ENCODE peak calls at places on chromosomes 1 and 21, in six cellular contexts. I, Y, B, G, M and Q are unnamed samples. For H3K9me3, the result is how much of the 10 kb centered on the place peaks cover.

GRCh38 chr1:157004286-157004685 is 41.3 kb downstream of the ARHGEF11 start:
- DNase-seq in I (no peak), Y (no peak), B (no peak), G (no peak), M (no peak), Q (no peak)

GRCh38 chr1:234564035-234565029 is 45.6 kb downstream of the IRF2BP2 start:
- DNase-seq in I (no peak), Y (no peak), B (peak), G (no peak), M (peak), Q (no peak)

GRCh38 chr1:110339427-110340206 is 440 bp downstream of the RBM15 start:
- DNase-seq in I (peak), Y (no peak), B (peak), G (peak), M (no peak), Q (peak)

GRCh38 chr21:34189506-34189905 is 116.1 kb downstream of the MRPS6 start:
- DNase-seq in I (no peak), Y (no peak), B (no peak), G (no peak), M (no peak), Q (no peak)

GRCh38 chr1:160081261-160081936 is at the start of gene KCNJ9:
- DNase-seq in I (no peak), Y (no peak), B (peak), G (no peak), M (no peak), Q (peak)

GRCh38 chr1:165345502-165345901 is 11.0 kb downstream of the LMX1A start:
- DNase-seq in I (no peak), Y (no peak), B (no peak), G (no peak), M (no peak), Q (no peak)

GRCh38 chr1:93350322-93350721 is 4.6 kb downstream of the DR1 start:
- DNase-seq in I (no peak), Y (no peak), B (no peak), G (no peak), M (no peak), Q (no peak)

GRCh38 chr1:53582211-53583020 is 123.2 kb downstream of the DMRTB1 start:
- DNase-seq in I (no peak), Y (no peak), B (no peak), G (no peak), M (no peak), Q (no peak)

GRCh38 chr1:186958520-186958919 is 129.8 kb downstream of the PLA2G4A start:
- DNase-seq in I (no peak), Y (no peak), B (peak), G (no peak), M (no peak), Q (no peak)

GRCh38 chr1:64834734-64835133 is 89.9 kb downstream of the RAVER2 start:
- DNase-seq in I (no peak), Y (no peak), B (peak), G (no peak), M (no peak), Q (no peak)

GRCh38 chr21:40678681-40679284 is 168.2 kb downstream of the DSCAM start:
- DNase-seq in I (no peak), Y (no peak), B (no peak), G (no peak), M (no peak), Q (no peak)

GRCh38 chr1:172980456-172980855 is 70.3 kb downstream of the TNFSF18 start:
- DNase-seq in I (no peak), Y (no peak), B (peak), G (no peak), M (no peak), Q (no peak)

GRCh38 chr1:215682232-215682631 is 115.1 kb downstream of the KCTD3 start:
- DNase-seq in I (no peak), Y (no peak), B (no peak), G (no peak), M (no peak), Q (no peak)

GRCh38 chr1:112509005-112509659 is 367 bp downstream of the WNT2B start:
- DNase-seq in I (no peak), Y (no peak), B (peak), G (peak), M (no peak), Q (peak)

GRCh38 chr1:27915082-27915575 is 19.7 kb upstream of the SMPDL3B start:
- DNase-seq in I (no peak), Y (no peak), B (no peak), G (no peak), M (no peak), Q (no peak)

GRCh38 chr1:152356736-152357135 is 3.1 kb downstream of the FLG2 start:
- DNase-seq in I (no peak), Y (no peak), B (no peak), G (no peak), M (no peak), Q (no peak)
- H3K9me3 ChIP-seq in I (under half), Y (under half), B (under half), G (under half), M (under half), Q (under half)

DNA sequence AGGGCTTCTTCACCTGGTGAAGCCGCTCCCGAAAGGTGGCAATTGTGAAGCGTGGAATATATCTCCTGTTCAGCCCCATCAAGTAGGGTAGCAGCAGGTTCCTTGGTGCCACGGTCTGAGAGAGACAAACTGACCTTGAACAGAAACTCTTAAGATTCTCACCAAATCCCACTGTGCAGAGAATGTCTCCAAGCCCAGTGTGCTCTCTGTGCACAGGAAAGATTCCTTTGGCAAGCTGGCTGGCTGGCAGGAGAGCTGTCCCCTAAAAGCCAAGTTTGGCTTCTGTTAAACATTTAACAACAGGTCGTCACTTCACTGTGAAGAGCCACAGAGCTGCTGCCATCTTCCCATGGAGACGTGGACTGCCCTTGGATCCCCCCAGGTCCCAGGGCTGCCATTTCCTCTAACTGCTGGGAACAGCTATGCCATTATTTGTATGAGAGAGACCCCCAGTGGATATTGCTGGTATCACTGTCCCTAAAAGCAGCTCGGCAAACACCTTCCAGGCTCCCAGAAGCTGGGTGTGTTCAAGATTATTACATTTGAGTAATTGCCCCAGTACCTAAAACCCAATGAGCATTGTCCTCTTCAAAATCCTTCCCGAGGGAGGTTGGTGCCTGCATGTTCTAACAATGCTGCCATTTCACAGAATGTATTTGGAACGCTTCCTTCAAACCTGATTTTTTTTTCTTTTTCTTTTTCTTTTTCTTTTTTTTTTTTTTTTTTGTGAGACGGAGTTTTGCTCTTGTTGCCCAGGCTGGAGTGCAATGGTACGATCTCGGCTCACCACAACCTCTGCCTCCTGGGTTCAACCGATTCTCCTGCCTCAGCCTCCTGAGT is 71.8 kb downstream of the CD58 start:
- DNase-seq in I (peak), Y (peak), B (peak), G (peak), M (no peak), Q (peak)
- H3K4me3 ChIP-seq in I (no peak), Y (no peak), B (no peak), G (no peak), M (no peak), Q (no peak)

GRCh38 chr1:2360588-2361364 is 30.6 kb downstream of the MORN1 start:
- DNase-seq in I (no peak), Y (no peak), B (peak), G (peak), M (no peak), Q (peak)
- H3K9me3 ChIP-seq in I (under half), Y (under half), B (under half), G (under half), M (under half), Q (under half)

DNA sequence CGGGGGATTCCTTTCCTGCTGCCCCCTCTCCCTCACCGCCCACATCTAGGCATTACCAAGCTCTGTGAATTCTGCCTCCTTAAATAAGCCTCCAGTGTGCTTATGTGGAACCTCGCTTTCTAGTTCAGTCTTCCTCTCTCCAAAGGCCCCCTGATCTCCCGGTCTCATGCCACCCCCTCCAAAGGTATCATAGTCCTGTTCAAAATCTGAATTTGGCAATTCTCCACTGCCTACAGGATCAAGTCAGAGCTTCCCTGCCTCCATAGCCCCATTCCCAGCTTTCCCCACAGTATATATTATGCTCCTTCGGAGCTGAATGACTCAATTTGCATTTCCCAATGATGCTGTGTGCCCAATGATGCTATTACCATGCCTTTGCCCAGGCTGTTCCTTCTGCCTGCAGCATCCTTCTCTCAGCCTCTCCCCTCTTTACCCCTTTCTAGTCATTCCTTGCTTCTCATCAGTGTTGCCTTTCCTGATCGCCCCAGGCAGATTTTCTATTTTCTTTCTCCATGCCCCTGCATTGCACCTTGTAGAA is 1.7 kb downstream of the AZIN2 start:
- DNase-seq in I (no peak), Y (no peak), B (no peak), G (no peak), M (no peak), Q (no peak)
- H3K4me3 ChIP-seq in I (no peak), Y (no peak), B (no peak), G (no peak), M (no peak), Q (no peak)

GRCh38 chr1:230365723-230366307 is 60.3 kb downstream of the PGBD5 start:
- DNase-seq in I (no peak), Y (no peak), B (no peak), G (no peak), M (no peak), Q (no peak)

GRCh38 chr1:230370109-230370508 is 56.0 kb downstream of the PGBD5 start:
- DNase-seq in I (no peak), Y (no peak), B (no peak), G (no peak), M (no peak), Q (peak)

GRCh38 chr1:230366504-230366915 is 59.6 kb downstream of the PGBD5 start:
- DNase-seq in I (no peak), Y (no peak), B (no peak), G (no peak), M (no peak), Q (no peak)

GRCh38 chr1:230368363-230368762 is 57.8 kb downstream of the PGBD5 start:
- DNase-seq in I (no peak), Y (no peak), B (peak), G (no peak), M (no peak), Q (no peak)

GRCh38 chr1:230368871-230369270 is 57.3 kb downstream of the PGBD5 start:
- DNase-seq in I (no peak), Y (no peak), B (no peak), G (no peak), M (no peak), Q (no peak)
- H3K9me3 ChIP-seq in I (under half), Y (under half), B (under half), G (under half), M (under half), Q (under half)

GRCh38 chr1:242146640-242147039 is 147.7 kb upstream of the MAP1LC3C start:
- DNase-seq in I (no peak), Y (no peak), B (no peak), G (no peak), M (peak), Q (no peak)
- H3K4me3 ChIP-seq in I (no peak), Y (no peak), B (no peak), G (no peak), M (peak), Q (peak)

DNA sequence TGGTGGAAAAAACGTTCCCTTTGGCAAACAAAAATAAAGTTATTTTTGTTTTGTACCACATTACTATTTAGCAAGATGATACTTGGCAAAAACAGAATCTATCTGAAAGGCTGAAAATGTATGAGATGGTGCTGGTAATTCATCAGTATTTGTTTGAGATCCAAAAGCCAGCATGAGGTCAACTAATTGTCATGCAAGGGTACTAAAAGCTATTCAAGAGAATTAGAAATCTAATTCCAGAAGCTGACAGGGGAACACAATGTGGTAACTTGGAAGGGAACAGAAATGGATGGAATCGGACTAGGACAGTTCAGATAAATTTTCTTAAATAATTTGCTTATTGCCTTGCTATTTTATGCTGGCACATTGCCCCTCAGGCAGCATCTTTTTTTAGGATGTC is 263.8 kb downstream of the KCNT2 start:
- DNase-seq in I (no peak), Y (no peak), B (no peak), G (no peak), M (no peak), Q (no peak)
- H3K9me3 ChIP-seq in I (under half), Y (under half), B (under half), G (under half), M (under half), Q (under half)

DNA sequence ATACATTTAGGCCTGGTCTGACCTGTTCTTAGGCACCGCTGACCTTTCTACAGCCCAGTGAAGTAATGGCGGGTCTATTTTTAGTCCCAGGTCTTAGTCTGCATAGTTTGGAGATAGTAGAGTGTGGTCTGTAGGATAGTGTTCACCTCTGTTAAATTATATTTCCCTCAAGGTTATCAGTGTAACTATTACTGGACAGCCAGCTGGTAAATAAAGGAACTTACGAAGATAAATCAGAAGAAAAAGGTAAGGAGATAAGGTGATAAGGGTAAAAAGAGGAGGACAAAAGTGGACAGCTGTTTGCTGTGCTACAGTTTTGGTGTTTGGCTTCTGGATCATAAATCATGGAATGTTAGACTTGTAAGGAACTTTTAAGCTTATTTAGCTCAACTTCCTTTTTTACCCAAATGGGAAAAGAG is 8.7 kb downstream of the XPR1 start:
- DNase-seq in I (no peak), Y (no peak), B (no peak), G (no peak), M (no peak), Q (no peak)
- H3K4me3 ChIP-seq in I (no peak), Y (no peak), B (no peak), G (no peak), M (no peak), Q (no peak)

GRCh38 chr1:247164694-247165093 is 7.1 kb downstream of the ZNF124 start:
- DNase-seq in I (no peak), Y (no peak), B (no peak), G (no peak), M (no peak), Q (no peak)

GRCh38 chr1:247165674-247166073 is 6.1 kb downstream of the ZNF124 start:
- DNase-seq in I (no peak), Y (no peak), B (no peak), G (no peak), M (no peak), Q (no peak)
- H3K9me3 ChIP-seq in I (under half), Y (under half), B (under half), G (under half), M (under half), Q (under half)